ENCODE peak calls at places on chromosomes 1 and 21, in four cellular contexts. I, M, L and Q are unnamed samples.

GRCh38 chr1:181739214-181739613 is 255.9 kb downstream of the CACNA1E start:
- DNase-seq in I (no peak), M (no peak), L (no peak), Q (no peak)

GRCh38 chr1:115946116-115946515 is 30.2 kb upstream of the SLC22A15 start:
- DNase-seq in I (no peak), M (no peak), L (no peak), Q (no peak)

GRCh38 chr21:34762761-34763160 is 94.0 kb downstream of the CLIC6 start:
- DNase-seq in I (peak), M (peak), L (no peak), Q (peak)

GRCh38 chr1:234602334-234603220 is 7.4 kb downstream of the IRF2BP2 start:
- DNase-seq in I (peak), M (peak), L (no peak), Q (peak)

GRCh38 chr21:41164981-41165650 is 2.8 kb upstream of the BACE2 start:
- DNase-seq in I (peak), M (no peak), L (peak), Q (no peak)

GRCh38 chr1:91635763-91636162 is 135.1 kb downstream of the CDC7 start:
- DNase-seq in I (peak), M (no peak), L (no peak), Q (no peak)

GRCh38 chr1:181947441-181947840 is 114.1 kb downstream of the ZNF648 start:
- DNase-seq in I (no peak), M (no peak), L (no peak), Q (no peak)

GRCh38 chr1:206674745-206675175 is 9.9 kb upstream of the MAPKAPK2 start:
- DNase-seq in I (peak), M (peak), L (peak), Q (peak)

GRCh38 chr1:7953850-7954609 is 7.5 kb upstream of the PARK7 start:
- DNase-seq in I (peak), M (peak), L (peak), Q (peak)

GRCh38 chr1:208979776-208980175 is 603.7 kb upstream of the CAMK1G start:
- DNase-seq in I (no peak), M (no peak), L (no peak), Q (no peak)

GRCh38 chr1:18972531-18972930 is 16.1 kb upstream of the IFFO2 start:
- DNase-seq in I (peak), M (no peak), L (no peak), Q (peak)
- TF ChIP-seq CTCF in I (peak), M (peak), L (peak), Q (peak)

DNA sequence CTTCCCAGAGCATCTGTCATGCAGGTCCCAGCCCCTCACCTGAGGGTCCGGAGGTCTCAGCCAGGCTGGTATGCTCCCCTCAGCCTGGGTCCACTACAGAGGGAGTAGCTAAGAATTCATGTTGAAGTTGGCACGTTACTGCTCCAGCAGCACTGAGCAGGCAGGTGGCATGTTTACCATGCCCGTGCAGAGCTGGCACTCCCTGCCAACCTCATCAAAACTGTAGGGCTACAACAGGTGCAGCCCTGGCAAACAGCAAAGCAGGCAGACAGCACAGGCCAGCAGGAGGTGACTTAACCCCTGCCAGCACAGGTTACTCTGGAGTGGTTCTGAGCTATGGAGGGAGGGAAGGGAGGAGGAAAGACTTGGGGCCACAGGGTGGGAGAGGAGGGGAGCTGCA is 46.4 kb downstream of the NUAK2 start:
- DNase-seq in I (no peak), M (no peak), L (peak), Q (no peak)
- TF ChIP-seq CTCF in I (no peak), M (no peak), L (no peak), Q (no peak)

DNA sequence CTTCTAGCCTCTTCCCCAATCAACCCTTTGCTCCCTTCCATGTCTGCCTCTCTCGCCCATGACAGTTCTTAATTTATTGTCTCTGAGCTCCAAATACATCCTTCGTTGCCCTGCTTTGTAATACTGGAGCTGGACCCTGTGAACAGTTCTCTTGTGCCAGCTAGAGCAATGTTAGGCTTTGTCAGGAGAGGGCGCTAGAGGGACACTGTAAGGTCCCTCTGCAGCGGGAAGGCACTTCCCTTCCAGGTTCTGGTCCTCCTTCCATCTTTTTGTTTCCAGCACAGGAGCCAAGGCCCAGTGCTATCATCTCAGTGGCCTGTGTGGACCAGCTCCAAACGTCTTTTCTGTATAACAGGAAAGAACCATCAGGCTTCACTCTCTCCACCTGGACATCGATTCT is 95.9 kb downstream of the PTPRU start:
- DNase-seq in I (no peak), M (no peak), L (no peak), Q (peak)
- TF ChIP-seq CTCF in I (peak), M (peak), L (no peak), Q (peak)

DNA sequence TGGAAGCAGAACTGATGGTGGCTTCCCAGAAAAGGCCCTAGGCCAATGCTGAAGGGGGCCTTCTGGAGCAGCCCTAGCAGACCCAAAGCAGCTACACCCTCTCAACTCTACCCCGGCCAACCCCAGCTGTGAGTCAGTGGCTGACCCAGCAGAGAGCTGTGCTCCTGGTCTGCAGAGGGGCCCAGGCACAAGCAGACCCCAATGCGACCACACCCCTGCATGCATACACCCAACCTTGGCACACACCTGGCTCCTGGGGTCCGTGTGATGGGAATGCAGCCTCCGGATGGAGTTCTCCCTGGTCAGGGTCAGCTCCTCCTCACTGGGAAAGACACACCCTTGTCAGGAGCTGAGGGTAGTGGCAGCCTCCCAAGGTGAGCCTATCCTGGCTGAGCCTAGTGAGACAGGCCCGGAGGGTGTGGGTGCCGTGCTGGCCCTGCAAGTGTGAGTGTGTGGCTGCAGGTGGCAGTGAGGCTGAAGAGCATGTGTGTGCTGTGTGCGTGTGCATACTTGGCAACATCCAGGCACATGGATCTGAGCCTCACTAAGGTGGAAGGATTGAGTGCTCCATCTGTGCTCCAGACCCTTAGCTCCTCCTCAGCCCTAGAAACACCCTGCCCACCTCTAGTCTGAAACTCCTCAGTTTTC is 3.9 kb upstream of the ARHGAP30 start:
- DNase-seq in I (no peak), M (no peak), L (no peak), Q (no peak)
- TF ChIP-seq CTCF in I (no peak), M (no peak), L (no peak), Q (no peak)